ENCODE peak calls at places on chromosomes 13 and 19, in six cellular contexts. One of them, this sample, is unnamed. For H3K4me1 and H3K27me3, the result is how much of the 10 kb centered on the place peaks cover.

GRCh38 chr13:71517004-71517403 is 350.0 kb downstream of the DACH1 start:
- DNase-seq in endothelial cell of umbilical vein: peak
- DNase-seq in uterus: no peak
- DNase-seq in CD8-positive, alpha-beta T cell: no peak
- DNase-seq in fibroblast of lung: no peak
- DNase-seq in tibial nerve: no peak
- DNase-seq in this sample: no peak

GRCh38 chr19:45249261-45250033 is 1.6 kb upstream of the MARK4 start:
- DNase-seq in tibial nerve: no peak
- DNase-seq in endothelial cell of umbilical vein: no peak
- DNase-seq in fibroblast of lung: no peak
- DNase-seq in CD8-positive, alpha-beta T cell: no peak
- DNase-seq in uterus: no peak
- DNase-seq in this sample: no peak

GRCh38 chr13:39527961-39528720 is 74.9 kb downstream of the LHFPL6 start:
- DNase-seq in CD8-positive, alpha-beta T cell: no peak
- DNase-seq in tibial nerve: no peak
- DNase-seq in uterus: no peak
- DNase-seq in fibroblast of lung: peak
- DNase-seq in endothelial cell of umbilical vein: peak
- DNase-seq in this sample: no peak

GRCh38 chr19:57803594-57804325 is 11.0 kb downstream of the ZNF552 start:
- DNase-seq in uterus: no peak
- DNase-seq in CD8-positive, alpha-beta T cell: no peak
- DNase-seq in fibroblast of lung: peak
- DNase-seq in endothelial cell of umbilical vein: peak
- DNase-seq in tibial nerve: no peak
- DNase-seq in this sample: no peak

GRCh38 chr19:11418518-11419506 is at the start of gene RGL3:
- DNase-seq in uterus: no peak
- DNase-seq in fibroblast of lung: no peak
- DNase-seq in tibial nerve: no peak
- DNase-seq in CD8-positive, alpha-beta T cell: no peak
- DNase-seq in endothelial cell of umbilical vein: no peak
- DNase-seq in this sample: peak

GRCh38 chr13:90414691-90415596 is 932.5 kb upstream of the MIR17HG start:
- DNase-seq in uterus: no peak
- DNase-seq in fibroblast of lung: peak
- DNase-seq in endothelial cell of umbilical vein: peak
- DNase-seq in tibial nerve: no peak
- DNase-seq in CD8-positive, alpha-beta T cell: no peak
- DNase-seq in this sample: no peak

GRCh38 chr13:79196366-79196765 is 209.7 kb downstream of the RBM26 start:
- DNase-seq in tibial nerve: no peak
- DNase-seq in endothelial cell of umbilical vein: no peak
- DNase-seq in uterus: no peak
- DNase-seq in CD8-positive, alpha-beta T cell: no peak
- DNase-seq in fibroblast of lung: no peak
- DNase-seq in this sample: no peak

GRCh38 chr13:87384099-87384498 is 287.1 kb upstream of the SLITRK5 start:
- DNase-seq in fibroblast of lung: no peak
- DNase-seq in tibial nerve: no peak
- DNase-seq in CD8-positive, alpha-beta T cell: no peak
- DNase-seq in uterus: no peak
- DNase-seq in endothelial cell of umbilical vein: no peak
- DNase-seq in this sample: no peak

GRCh38 chr19:3095375-3096191 is 1.4 kb downstream of the GNA11 start:
- DNase-seq in tibial nerve: no peak
- DNase-seq in endothelial cell of umbilical vein: no peak
- DNase-seq in fibroblast of lung: no peak
- DNase-seq in uterus: no peak
- DNase-seq in CD8-positive, alpha-beta T cell: peak
- DNase-seq in this sample: peak

GRCh38 chr19:48813123-48813911 is 2.5 kb upstream of the BCAT2 start:
- DNase-seq in CD8-positive, alpha-beta T cell: no peak
- DNase-seq in uterus: no peak
- DNase-seq in fibroblast of lung: no peak
- DNase-seq in tibial nerve: no peak
- DNase-seq in endothelial cell of umbilical vein: no peak
- DNase-seq in this sample: no peak

GRCh38 chr19:11377237-11377636 is 2.8 kb downstream of the SWSAP1 start:
- DNase-seq in CD8-positive, alpha-beta T cell: no peak
- DNase-seq in endothelial cell of umbilical vein: peak
- DNase-seq in uterus: peak
- DNase-seq in tibial nerve: no peak
- DNase-seq in fibroblast of lung: peak
- DNase-seq in this sample: no peak

GRCh38 chr13:92429231-92429630 is 797.4 kb upstream of the GPC6 start:
- DNase-seq in tibial nerve: no peak
- DNase-seq in CD8-positive, alpha-beta T cell: no peak
- DNase-seq in fibroblast of lung: no peak
- DNase-seq in endothelial cell of umbilical vein: no peak
- DNase-seq in uterus: no peak
- DNase-seq in this sample: no peak

GRCh38 chr13:80591978-80592377 is 251.1 kb upstream of the SPRY2 start:
- DNase-seq in fibroblast of lung: no peak
- DNase-seq in uterus: no peak
- DNase-seq in tibial nerve: no peak
- DNase-seq in endothelial cell of umbilical vein: no peak
- DNase-seq in CD8-positive, alpha-beta T cell: no peak
- DNase-seq in this sample: no peak

GRCh38 chr13:81021284-81021683 is 680.4 kb upstream of the SPRY2 start:
- DNase-seq in CD8-positive, alpha-beta T cell: no peak
- DNase-seq in tibial nerve: no peak
- DNase-seq in uterus: no peak
- DNase-seq in fibroblast of lung: no peak
- DNase-seq in endothelial cell of umbilical vein: no peak
- DNase-seq in this sample: no peak

GRCh38 chr13:94548382-94549240 is 47.3 kb downstream of the TGDS start:
- DNase-seq in uterus: peak
- DNase-seq in CD8-positive, alpha-beta T cell: peak
- DNase-seq in fibroblast of lung: peak
- DNase-seq in tibial nerve: peak
- DNase-seq in endothelial cell of umbilical vein: no peak
- DNase-seq in this sample: peak

GRCh38 chr19:801030-801860 is 4.0 kb downstream of the PTBP1 start:
- DNase-seq in tibial nerve: no peak
- DNase-seq in uterus: peak
- DNase-seq in endothelial cell of umbilical vein: peak
- DNase-seq in CD8-positive, alpha-beta T cell: peak
- DNase-seq in fibroblast of lung: peak
- DNase-seq in this sample: peak

GRCh38 chr19:802888-803561 is 5.8 kb downstream of the PTBP1 start:
- DNase-seq in CD8-positive, alpha-beta T cell: no peak
- DNase-seq in tibial nerve: no peak
- DNase-seq in fibroblast of lung: peak
- DNase-seq in uterus: no peak
- DNase-seq in endothelial cell of umbilical vein: no peak
- DNase-seq in this sample: no peak

GRCh38 chr19:803686-804418 is 6.6 kb downstream of the PTBP1 start:
- DNase-seq in fibroblast of lung: no peak
- DNase-seq in tibial nerve: no peak
- DNase-seq in endothelial cell of umbilical vein: no peak
- DNase-seq in CD8-positive, alpha-beta T cell: peak
- DNase-seq in uterus: no peak
- DNase-seq in this sample: no peak

GRCh38 chr19:801861-802496 is 4.7 kb downstream of the PTBP1 start:
- DNase-seq in endothelial cell of umbilical vein: peak
- DNase-seq in uterus: no peak
- DNase-seq in fibroblast of lung: peak
- DNase-seq in CD8-positive, alpha-beta T cell: no peak
- DNase-seq in tibial nerve: no peak
- DNase-seq in this sample: no peak

GRCh38 chr19:802497-802887 is 5.2 kb downstream of the PTBP1 start:
- DNase-seq in endothelial cell of umbilical vein: peak
- DNase-seq in fibroblast of lung: peak
- DNase-seq in tibial nerve: no peak
- DNase-seq in uterus: no peak
- DNase-seq in CD8-positive, alpha-beta T cell: no peak
- DNase-seq in this sample: no peak
- H3K4me1 ChIP-seq in endothelial cell of umbilical vein: under half
- H3K4me1 ChIP-seq in fibroblast of lung: under half
- H3K4me1 ChIP-seq in tibial nerve: under half
- H3K4me1 ChIP-seq in uterus: under half
- H3K4me1 ChIP-seq in CD8-positive, alpha-beta T cell: under half
- H3K4me1 ChIP-seq in this sample: under half

GRCh38 chr13:32022292-32022691 is 9.3 kb upstream of the FRY start:
- DNase-seq in uterus: peak
- DNase-seq in tibial nerve: no peak
- DNase-seq in CD8-positive, alpha-beta T cell: no peak
- DNase-seq in fibroblast of lung: peak
- DNase-seq in endothelial cell of umbilical vein: no peak
- DNase-seq in this sample: no peak
- H3K27ac ChIP-seq in uterus: peak
- H3K27ac ChIP-seq in tibial nerve: no peak
- H3K27ac ChIP-seq in CD8-positive, alpha-beta T cell: no peak
- H3K27ac ChIP-seq in fibroblast of lung: no peak
- H3K27ac ChIP-seq in endothelial cell of umbilical vein: no peak
- H3K27ac ChIP-seq in this sample: no peak

GRCh38 chr13:112444001-112444311 is 67.8 kb downstream of the SPACA7 start:
- DNase-seq in fibroblast of lung: peak
- DNase-seq in tibial nerve: no peak
- DNase-seq in CD8-positive, alpha-beta T cell: peak
- DNase-seq in uterus: no peak
- DNase-seq in endothelial cell of umbilical vein: peak
- DNase-seq in this sample: peak

GRCh38 chr13:112441779-112442310 is 65.7 kb downstream of the SPACA7 start:
- DNase-seq in endothelial cell of umbilical vein: no peak
- DNase-seq in uterus: no peak
- DNase-seq in fibroblast of lung: no peak
- DNase-seq in CD8-positive, alpha-beta T cell: no peak
- DNase-seq in tibial nerve: no peak
- DNase-seq in this sample: no peak

GRCh38 chr13:112443191-112444000 is 67.2 kb downstream of the SPACA7 start:
- DNase-seq in tibial nerve: no peak
- DNase-seq in endothelial cell of umbilical vein: no peak
- DNase-seq in uterus: no peak
- DNase-seq in CD8-positive, alpha-beta T cell: no peak
- DNase-seq in fibroblast of lung: no peak
- DNase-seq in this sample: no peak

GRCh38 chr13:112441226-112441625 is 65.1 kb downstream of the SPACA7 start:
- DNase-seq in fibroblast of lung: no peak
- DNase-seq in tibial nerve: no peak
- DNase-seq in CD8-positive, alpha-beta T cell: no peak
- DNase-seq in endothelial cell of umbilical vein: no peak
- DNase-seq in uterus: no peak
- DNase-seq in this sample: no peak

DNA sequence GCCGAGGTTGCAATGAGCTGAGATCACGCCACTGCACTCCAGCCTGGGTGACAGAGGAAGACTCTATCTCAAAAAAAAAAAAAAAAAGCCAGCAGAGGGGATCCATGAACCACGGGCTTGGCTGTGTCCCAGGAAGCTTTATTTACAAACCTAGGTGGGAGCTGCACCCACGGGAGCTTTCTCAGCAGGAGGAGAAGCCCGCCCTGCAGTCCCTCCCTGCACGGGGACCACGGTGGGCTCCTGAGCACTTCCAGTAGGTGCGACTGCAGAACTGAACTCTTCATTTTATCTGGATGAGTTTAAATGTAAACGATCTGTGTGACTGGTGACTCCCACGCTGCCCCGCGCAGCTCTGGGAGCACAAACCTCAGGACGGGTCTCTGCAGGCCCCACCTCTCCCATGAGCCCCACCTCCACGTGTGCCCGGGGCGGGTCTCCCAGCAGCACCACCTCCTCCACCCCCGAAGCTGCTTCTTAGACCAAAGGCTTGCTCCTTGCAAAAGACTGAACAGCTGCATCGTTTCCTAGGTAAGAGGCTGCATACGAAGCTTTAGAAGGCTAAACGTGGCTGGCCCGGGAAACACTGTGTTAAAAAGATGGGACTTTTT is 66.4 kb downstream of the SPACA7 start:
- DNase-seq in CD8-positive, alpha-beta T cell: no peak
- DNase-seq in fibroblast of lung: peak
- DNase-seq in endothelial cell of umbilical vein: no peak
- DNase-seq in tibial nerve: no peak
- DNase-seq in uterus: no peak
- DNase-seq in this sample: no peak
- H3K27me3 ChIP-seq in CD8-positive, alpha-beta T cell: under half
- H3K27me3 ChIP-seq in fibroblast of lung: under half
- H3K27me3 ChIP-seq in endothelial cell of umbilical vein: under half
- H3K27me3 ChIP-seq in tibial nerve: under half
- H3K27me3 ChIP-seq in uterus: under half
- H3K27me3 ChIP-seq in this sample: under half

DNA sequence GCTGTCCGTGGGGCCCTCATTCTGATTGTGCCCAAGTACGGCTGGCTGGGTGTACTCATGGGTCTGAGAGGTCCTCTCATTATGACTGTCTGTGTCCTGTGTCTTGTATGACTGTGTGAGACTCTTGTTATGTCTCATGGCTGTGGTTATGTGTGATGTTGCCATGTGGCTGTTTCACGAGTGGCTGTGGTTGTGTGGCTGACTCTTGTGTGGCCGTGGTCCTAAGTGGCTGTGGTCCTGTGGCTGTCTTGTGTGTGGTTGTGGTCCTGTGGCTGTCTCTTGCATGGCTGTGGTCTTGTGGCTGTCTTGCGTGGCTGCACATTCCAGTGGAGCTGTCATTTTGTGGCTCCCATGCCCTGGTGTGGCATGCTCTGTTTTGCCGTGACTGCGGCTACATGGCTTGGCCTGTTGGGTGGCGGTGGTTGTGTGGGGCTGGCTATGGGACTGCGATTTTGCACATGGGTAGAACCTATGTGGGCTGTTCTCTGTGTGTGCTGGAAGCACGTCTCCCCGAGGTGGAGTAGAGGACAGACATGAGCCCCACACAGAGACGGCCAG is 2.5 kb downstream of the LYL1 start:
- DNase-seq in uterus: peak
- DNase-seq in endothelial cell of umbilical vein: peak
- DNase-seq in fibroblast of lung: no peak
- DNase-seq in CD8-positive, alpha-beta T cell: peak
- DNase-seq in tibial nerve: no peak
- DNase-seq in this sample: no peak
- H3K4me1 ChIP-seq in uterus: under half
- H3K4me1 ChIP-seq in endothelial cell of umbilical vein: half or more
- H3K4me1 ChIP-seq in fibroblast of lung: under half
- H3K4me1 ChIP-seq in CD8-positive, alpha-beta T cell: half or more
- H3K4me1 ChIP-seq in tibial nerve: half or more
- H3K4me1 ChIP-seq in this sample: under half

DNA sequence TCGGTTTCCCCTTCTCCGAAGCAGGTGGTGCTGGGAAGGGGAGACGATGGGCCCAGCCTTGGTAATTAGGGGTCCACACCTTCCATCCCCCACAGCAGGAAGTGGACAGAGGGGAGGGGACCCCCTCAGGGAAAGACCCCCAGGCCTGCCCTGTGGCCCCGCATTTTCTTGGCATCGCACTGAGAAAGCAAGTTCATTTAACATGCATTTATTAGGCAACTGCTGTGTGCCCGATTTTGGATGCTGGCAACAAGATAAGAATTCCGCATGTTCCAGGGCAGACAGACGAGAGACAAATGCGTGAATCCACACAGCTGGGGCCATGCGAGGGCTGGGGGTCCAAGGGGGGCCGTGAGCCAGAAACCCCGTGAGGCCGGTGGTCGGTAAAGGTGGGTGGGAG is 28.4 kb downstream of the ARID3A start:
- DNase-seq in tibial nerve: no peak
- DNase-seq in CD8-positive, alpha-beta T cell: no peak
- DNase-seq in uterus: no peak
- DNase-seq in fibroblast of lung: no peak
- DNase-seq in endothelial cell of umbilical vein: no peak
- DNase-seq in this sample: no peak
- H3K27ac ChIP-seq in tibial nerve: no peak
- H3K27ac ChIP-seq in CD8-positive, alpha-beta T cell: no peak
- H3K27ac ChIP-seq in uterus: no peak
- H3K27ac ChIP-seq in fibroblast of lung: no peak
- H3K27ac ChIP-seq in endothelial cell of umbilical vein: no peak
- H3K27ac ChIP-seq in this sample: no peak

This sample was measured in pancreas.